ENCODE peak calls at places on chromosome 1, in ten cellular contexts. U is HL-60; E is tibial nerve; T is Peyer's patch; L is psoas muscle; G is endothelial cell; H is COR-L47; C is CD4-positive, CD25-positive, alpha-beta regulatory T cell; K is Kasumi-1; X is COLO829. N is an unnamed sample.

GRCh38 chr1:3775248-3775497 is 2.6 kb downstream of the SMIM1 start:
- DNase-seq in U (no peak), E (no peak), T (no peak), L (no peak), G (no peak), H (no peak), C (no peak), K (no peak), X (no peak), N (no peak)

GRCh38 chr1:203528098-203528497 is 34.1 kb downstream of the OPTC start:
- DNase-seq in U (no peak), E (no peak), T (no peak), L (no peak), G (no peak), H (no peak), C (no peak), K (no peak), X (no peak), N (no peak)

GRCh38 chr1:228062085-228062791 is 20.3 kb upstream of the ARF1 start:
- DNase-seq in U (no peak), E (no peak), T (no peak), L (no peak), G (no peak), H (no peak), C (no peak), K (no peak), X (no peak), N (no peak)

GRCh38 chr1:38244218-38244617 is 197.6 kb upstream of the POU3F1 start:
- DNase-seq in U (no peak), E (no peak), T (no peak), L (no peak), G (no peak), H (no peak), C (no peak), K (no peak), X (no peak), N (no peak)

GRCh38 chr1:94017155-94017829 is 103.7 kb downstream of the ABCA4 start:
- DNase-seq in U (peak), E (no peak), T (no peak), L (no peak), G (no peak), H (no peak), C (no peak), K (no peak), X (no peak), N (no peak)

GRCh38 chr1:173328961-173329360 is 121.8 kb upstream of the TNFSF4 start:
- DNase-seq in U (no peak), E (no peak), T (no peak), L (no peak), G (no peak), H (no peak), C (no peak), K (no peak), X (no peak), N (no peak)

GRCh38 chr1:94324168-94324544 is 86.8 kb upstream of the ARHGAP29 start:
- DNase-seq in U (no peak), E (no peak), T (no peak), L (no peak), G (no peak), H (no peak), C (no peak), K (no peak), X (no peak), N (no peak)

GRCh38 chr1:72636636-72637035 is 354.3 kb upstream of the NEGR1 start:
- DNase-seq in U (no peak), E (no peak), T (no peak), L (no peak), G (no peak), H (peak), C (no peak), K (no peak), X (no peak), N (no peak)

GRCh38 chr1:19336543-19336942 is 24.4 kb downstream of the SLC66A1 start:
- DNase-seq in U (no peak), E (no peak), T (no peak), L (no peak), G (no peak), H (no peak), C (no peak), K (no peak), X (no peak), N (no peak)

GRCh38 chr1:151368745-151369610 is 3.5 kb downstream of the SELENBP1 start:
- DNase-seq in U (no peak), E (no peak), T (no peak), L (no peak), G (no peak), H (peak), C (no peak), K (no peak), X (no peak), N (peak)

GRCh38 chr1:236829085-236829484 is 34.0 kb downstream of the MTR start:
- DNase-seq in U (no peak), E (no peak), T (no peak), L (no peak), G (no peak), H (no peak), C (no peak), K (no peak), X (no peak), N (no peak)

GRCh38 chr1:89576016-89576415 is 51.4 kb downstream of the LRRC8B start:
- DNase-seq in U (no peak), E (no peak), T (no peak), L (no peak), G (no peak), H (no peak), C (no peak), K (no peak), X (no peak), N (no peak)

GRCh38 chr1:27145934-27146354 is 9.0 kb downstream of the SLC9A1 start:
- DNase-seq in U (no peak), E (no peak), T (no peak), L (peak), G (no peak), H (no peak), C (no peak), K (no peak), X (no peak), N (no peak)

N was measured in right lobe of liver.